ENCODE peak calls at places on chromosomes 6 and 20, in five cellular contexts. One of them, this sample, is unnamed.

GRCh38 chr6:20868397-20869185 is 334.3 kb downstream of the CDKAL1 start:
- DNase-seq in fibroblast of the aortic adventitia: no peak
- DNase-seq in tibial artery: no peak
- DNase-seq in CD4-positive, alpha-beta T cell: no peak
- DNase-seq in natural killer cell: no peak
- DNase-seq in this sample: no peak

GRCh38 chr6:138692058-138692977 is 81.3 kb upstream of the CCDC28A start:
- DNase-seq in fibroblast of the aortic adventitia: peak
- DNase-seq in tibial artery: peak
- DNase-seq in CD4-positive, alpha-beta T cell: no peak
- DNase-seq in natural killer cell: peak
- DNase-seq in this sample: peak

GRCh38 chr20:16397053-16397452 is 176.2 kb downstream of the KIF16B start:
- DNase-seq in fibroblast of the aortic adventitia: peak
- DNase-seq in tibial artery: peak
- DNase-seq in CD4-positive, alpha-beta T cell: no peak
- DNase-seq in natural killer cell: no peak
- DNase-seq in this sample: no peak

GRCh38 chr6:168232046-168232445 is 87.5 kb downstream of the DACT2 start:
- DNase-seq in fibroblast of the aortic adventitia: no peak
- DNase-seq in tibial artery: no peak
- DNase-seq in CD4-positive, alpha-beta T cell: no peak
- DNase-seq in natural killer cell: no peak
- DNase-seq in this sample: no peak

GRCh38 chr6:149211046-149211571 is 106.4 kb upstream of the TAB2 start:
- DNase-seq in fibroblast of the aortic adventitia: no peak
- DNase-seq in tibial artery: no peak
- DNase-seq in CD4-positive, alpha-beta T cell: no peak
- DNase-seq in natural killer cell: no peak
- DNase-seq in this sample: no peak

GRCh38 chr6:136134751-136135150 is 115.4 kb downstream of the MTFR2 start:
- DNase-seq in fibroblast of the aortic adventitia: no peak
- DNase-seq in tibial artery: no peak
- DNase-seq in CD4-positive, alpha-beta T cell: no peak
- DNase-seq in natural killer cell: no peak
- DNase-seq in this sample: no peak

GRCh38 chr6:151358475-151358874 is 32.9 kb downstream of the ZBTB2 start:
- DNase-seq in fibroblast of the aortic adventitia: no peak
- DNase-seq in tibial artery: no peak
- DNase-seq in CD4-positive, alpha-beta T cell: no peak
- DNase-seq in natural killer cell: no peak
- DNase-seq in this sample: no peak

GRCh38 chr20:9061434-9061833 is 7.5 kb upstream of the PLCB4 start:
- DNase-seq in fibroblast of the aortic adventitia: no peak
- DNase-seq in tibial artery: no peak
- DNase-seq in CD4-positive, alpha-beta T cell: no peak
- DNase-seq in natural killer cell: no peak
- DNase-seq in this sample: no peak

GRCh38 chr6:4460595-4461475 is 315.4 kb upstream of the CDYL start:
- DNase-seq in fibroblast of the aortic adventitia: peak
- DNase-seq in tibial artery: peak
- DNase-seq in CD4-positive, alpha-beta T cell: no peak
- DNase-seq in natural killer cell: no peak
- DNase-seq in this sample: no peak

GRCh38 chr6:21522773-21523490 is 70.6 kb upstream of the SOX4 start:
- DNase-seq in fibroblast of the aortic adventitia: no peak
- DNase-seq in tibial artery: no peak
- DNase-seq in CD4-positive, alpha-beta T cell: no peak
- DNase-seq in natural killer cell: no peak
- DNase-seq in this sample: no peak

GRCh38 chr6:715709-716450 is 22.9 kb upstream of the EXOC2 start:
- DNase-seq in fibroblast of the aortic adventitia: no peak
- DNase-seq in tibial artery: no peak
- DNase-seq in CD4-positive, alpha-beta T cell: no peak
- DNase-seq in natural killer cell: no peak
- DNase-seq in this sample: no peak

GRCh38 chr6:95176322-95176721 is 401.0 kb upstream of the MANEA start:
- DNase-seq in fibroblast of the aortic adventitia: no peak
- DNase-seq in tibial artery: no peak
- DNase-seq in CD4-positive, alpha-beta T cell: no peak
- DNase-seq in natural killer cell: no peak
- DNase-seq in this sample: no peak

GRCh38 chr6:158006331-158006730 is 24.7 kb downstream of the SYNJ2 start:
- DNase-seq in fibroblast of the aortic adventitia: no peak
- DNase-seq in tibial artery: no peak
- DNase-seq in CD4-positive, alpha-beta T cell: no peak
- DNase-seq in natural killer cell: no peak
- DNase-seq in this sample: no peak

GRCh38 chr6:107763959-107764358 is 60.2 kb downstream of the SCML4 start:
- DNase-seq in fibroblast of the aortic adventitia: peak
- DNase-seq in tibial artery: no peak
- DNase-seq in CD4-positive, alpha-beta T cell: no peak
- DNase-seq in natural killer cell: no peak
- DNase-seq in this sample: no peak

GRCh38 chr6:79946242-79946641 is 1.1 kb downstream of the ELOVL4 start:
- DNase-seq in fibroblast of the aortic adventitia: peak
- DNase-seq in tibial artery: no peak
- DNase-seq in CD4-positive, alpha-beta T cell: no peak
- DNase-seq in natural killer cell: no peak
- DNase-seq in this sample: no peak

GRCh38 chr6:169898788-169899480 is 147.5 kb downstream of the ERMARD start:
- DNase-seq in fibroblast of the aortic adventitia: no peak
- DNase-seq in tibial artery: no peak
- DNase-seq in CD4-positive, alpha-beta T cell: no peak
- DNase-seq in natural killer cell: no peak
- DNase-seq in this sample: no peak

GRCh38 chr20:47663354-47664067 is 121.8 kb downstream of the SULF2 start:
- DNase-seq in fibroblast of the aortic adventitia: peak
- DNase-seq in tibial artery: peak
- DNase-seq in CD4-positive, alpha-beta T cell: peak
- DNase-seq in natural killer cell: peak
- DNase-seq in this sample: peak

GRCh38 chr20:3915691-3916090 is 26.5 kb downstream of the PANK2 start:
- DNase-seq in fibroblast of the aortic adventitia: no peak
- DNase-seq in tibial artery: no peak
- DNase-seq in CD4-positive, alpha-beta T cell: no peak
- DNase-seq in natural killer cell: no peak
- DNase-seq in this sample: no peak

GRCh38 chr20:19460386-19460785 is 247.9 kb downstream of the SLC24A3 start:
- DNase-seq in fibroblast of the aortic adventitia: peak
- DNase-seq in tibial artery: no peak
- DNase-seq in CD4-positive, alpha-beta T cell: no peak
- DNase-seq in natural killer cell: no peak
- DNase-seq in this sample: no peak

GRCh38 chr20:58551631-58552030 is 36.4 kb upstream of the APCDD1L start:
- DNase-seq in fibroblast of the aortic adventitia: no peak
- DNase-seq in tibial artery: no peak
- DNase-seq in CD4-positive, alpha-beta T cell: no peak
- DNase-seq in natural killer cell: no peak
- DNase-seq in this sample: no peak

GRCh38 chr6:110875548-110876169 is 1.1 kb downstream of the AMD1 start:
- DNase-seq in fibroblast of the aortic adventitia: peak
- DNase-seq in tibial artery: peak
- DNase-seq in CD4-positive, alpha-beta T cell: peak
- DNase-seq in natural killer cell: no peak
- DNase-seq in this sample: peak

GRCh38 chr20:58701431-58702160 is 9.0 kb downstream of the NPEPL1 start:
- DNase-seq in fibroblast of the aortic adventitia: no peak
- DNase-seq in tibial artery: no peak
- DNase-seq in CD4-positive, alpha-beta T cell: no peak
- DNase-seq in natural killer cell: no peak
- DNase-seq in this sample: peak

GRCh38 chr6:62740596-62740995 is 454.6 kb upstream of the KHDRBS2 start:
- DNase-seq in fibroblast of the aortic adventitia: no peak
- DNase-seq in tibial artery: no peak
- DNase-seq in CD4-positive, alpha-beta T cell: no peak
- DNase-seq in natural killer cell: no peak
- DNase-seq in this sample: no peak

GRCh38 chr6:90610671-90611542 is 24.0 kb upstream of the MAP3K7 start:
- DNase-seq in fibroblast of the aortic adventitia: peak
- DNase-seq in tibial artery: peak
- DNase-seq in CD4-positive, alpha-beta T cell: no peak
- DNase-seq in natural killer cell: no peak
- DNase-seq in this sample: peak

GRCh38 chr20:48096212-48096875 is 311.1 kb upstream of the SULF2 start:
- DNase-seq in fibroblast of the aortic adventitia: no peak
- DNase-seq in tibial artery: no peak
- DNase-seq in CD4-positive, alpha-beta T cell: no peak
- DNase-seq in natural killer cell: no peak
- DNase-seq in this sample: no peak

GRCh38 chr6:10478187-10479040 is 42.7 kb upstream of the GCNT2 start:
- DNase-seq in fibroblast of the aortic adventitia: peak
- DNase-seq in tibial artery: no peak
- DNase-seq in CD4-positive, alpha-beta T cell: no peak
- DNase-seq in natural killer cell: no peak
- DNase-seq in this sample: no peak

DNA sequence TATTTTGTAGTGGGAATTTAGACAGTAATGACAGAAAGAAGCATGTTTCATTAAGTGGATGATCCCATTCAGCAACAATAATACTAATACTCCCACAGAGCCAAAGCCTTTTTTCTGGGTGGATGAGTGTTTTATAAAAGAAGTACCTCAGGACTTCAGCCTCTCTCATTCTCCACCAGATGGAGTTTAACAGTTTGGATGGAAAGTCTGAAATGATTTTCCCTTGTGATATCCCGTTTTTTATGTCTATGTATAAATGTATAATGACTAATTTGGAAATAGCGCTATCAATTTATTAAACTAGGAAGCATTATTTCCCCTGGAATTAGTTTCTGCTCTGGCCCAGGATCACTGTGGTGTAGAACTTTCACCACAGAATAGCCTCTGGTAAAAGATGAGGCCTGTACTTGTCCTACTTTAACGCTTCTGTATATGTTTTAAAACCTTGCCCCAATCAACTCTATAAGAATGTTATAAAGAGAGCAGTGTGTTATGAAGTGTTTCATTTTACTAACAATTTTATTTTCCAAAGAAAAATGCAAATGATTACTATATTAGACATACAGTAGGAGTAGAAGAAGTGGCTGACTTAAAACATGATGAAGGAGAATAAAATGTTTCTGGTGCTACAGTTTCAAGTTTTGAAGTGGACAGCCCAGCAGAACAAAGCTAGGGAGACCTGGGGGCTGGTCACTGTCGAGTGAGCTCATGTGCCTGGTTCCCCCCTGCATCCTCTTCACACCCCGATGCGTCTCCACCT is 135.6 kb downstream of the HIVEP1 start:
- DNase-seq in fibroblast of the aortic adventitia: peak
- DNase-seq in tibial artery: no peak
- DNase-seq in CD4-positive, alpha-beta T cell: no peak
- DNase-seq in natural killer cell: no peak
- DNase-seq in this sample: no peak
- TF ChIP-seq CTCF in fibroblast of the aortic adventitia: peak
- TF ChIP-seq CTCF in tibial artery: no peak
- TF ChIP-seq CTCF in CD4-positive, alpha-beta T cell: no peak
- TF ChIP-seq CTCF in natural killer cell: no peak
- TF ChIP-seq CTCF in this sample: no peak

DNA sequence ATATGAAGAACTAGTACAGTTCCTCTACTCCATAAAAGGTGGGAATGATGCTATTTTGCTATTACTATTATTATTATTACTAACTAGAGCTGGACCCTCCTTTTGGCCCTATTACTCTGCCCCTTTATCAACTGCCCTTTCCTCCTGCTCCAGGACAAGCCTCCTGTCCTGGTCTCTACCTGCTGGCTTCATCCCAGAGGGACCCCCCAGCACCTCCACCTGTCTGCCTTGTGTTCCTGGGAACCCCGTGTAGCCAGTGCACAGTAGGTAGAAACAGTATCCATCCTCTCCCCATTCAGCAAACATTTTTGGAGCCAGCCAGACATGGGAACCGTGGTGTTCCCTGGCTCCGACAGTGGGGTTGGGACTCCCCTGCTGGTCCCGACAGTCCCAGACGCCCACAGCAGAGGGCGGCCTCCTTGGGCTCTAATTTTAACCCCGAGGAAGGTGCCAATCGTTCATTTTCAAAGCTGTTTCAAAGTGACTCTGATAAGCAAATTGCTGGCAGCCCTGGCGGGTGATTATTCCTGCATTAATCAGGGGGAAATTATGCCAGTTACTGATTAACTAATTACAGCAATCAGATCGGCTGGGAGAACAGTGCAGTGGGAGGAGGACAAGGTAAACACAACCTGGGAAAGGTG is 44.2 kb upstream of the MDGA1 start:
- DNase-seq in fibroblast of the aortic adventitia: peak
- DNase-seq in tibial artery: no peak
- DNase-seq in CD4-positive, alpha-beta T cell: no peak
- DNase-seq in natural killer cell: no peak
- DNase-seq in this sample: no peak
- TF ChIP-seq CTCF in fibroblast of the aortic adventitia: peak
- TF ChIP-seq CTCF in tibial artery: no peak
- TF ChIP-seq CTCF in CD4-positive, alpha-beta T cell: no peak
- TF ChIP-seq CTCF in natural killer cell: no peak
- TF ChIP-seq CTCF in this sample: no peak

DNA sequence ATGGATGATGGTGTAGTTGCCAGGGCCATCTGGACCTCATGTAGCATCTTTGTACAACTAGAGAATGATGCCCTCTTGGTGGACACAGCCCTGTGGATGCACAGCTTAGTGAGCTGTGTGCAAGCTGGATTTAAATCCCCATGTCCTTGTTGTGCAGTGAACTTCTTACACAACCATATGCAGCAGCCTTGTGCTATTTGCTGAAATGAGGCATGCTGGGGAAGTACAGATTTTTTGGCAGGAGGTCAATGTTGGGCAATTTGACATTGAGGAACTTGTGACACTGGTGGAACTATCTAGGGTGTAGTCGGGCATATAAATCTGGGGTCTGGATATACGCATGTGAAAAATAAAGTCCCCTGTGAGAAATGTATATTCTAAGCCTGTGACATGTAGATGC is 5.8 kb upstream of the CDC5L start:
- DNase-seq in fibroblast of the aortic adventitia: no peak
- DNase-seq in tibial artery: peak
- DNase-seq in CD4-positive, alpha-beta T cell: no peak
- DNase-seq in natural killer cell: no peak
- DNase-seq in this sample: no peak
- TF ChIP-seq CTCF in fibroblast of the aortic adventitia: no peak
- TF ChIP-seq CTCF in tibial artery: no peak
- TF ChIP-seq CTCF in CD4-positive, alpha-beta T cell: no peak
- TF ChIP-seq CTCF in natural killer cell: no peak
- TF ChIP-seq CTCF in this sample: no peak

DNA sequence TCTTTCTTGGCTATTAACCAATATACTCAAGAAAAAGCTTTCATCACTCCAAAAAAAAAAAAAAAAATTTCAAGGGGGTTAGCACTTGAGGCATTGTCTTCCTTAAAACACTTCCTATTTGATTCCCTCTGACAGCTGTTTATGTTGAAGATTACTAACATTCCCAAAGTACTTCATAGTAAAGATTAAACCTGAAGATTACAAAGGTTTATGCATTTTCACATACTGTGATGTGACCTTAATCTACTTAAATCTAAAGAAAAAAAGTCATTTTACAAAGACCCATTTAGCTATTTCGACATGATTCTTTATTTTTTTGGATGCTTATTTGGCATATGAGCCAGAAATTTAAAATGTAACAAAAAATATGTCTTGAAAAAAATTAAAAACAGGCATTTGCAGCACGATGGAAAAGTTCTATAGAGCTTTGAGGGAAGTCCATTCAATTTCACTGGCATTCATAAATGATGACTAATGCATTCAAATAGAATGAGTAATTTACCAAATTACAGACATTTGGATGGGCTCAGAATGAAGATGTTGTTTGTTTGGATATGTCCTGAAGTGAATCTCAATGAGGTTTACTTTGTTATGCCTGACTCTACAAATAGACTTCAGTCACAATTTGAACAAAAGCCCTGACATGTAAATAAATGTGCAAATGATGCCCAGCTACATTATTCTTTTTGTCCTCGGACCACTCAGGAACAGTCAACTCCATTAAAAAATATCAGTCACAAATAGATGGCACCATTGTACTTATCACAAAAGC is 674.6 kb upstream of the MARCKS start:
- DNase-seq in fibroblast of the aortic adventitia: peak
- DNase-seq in tibial artery: no peak
- DNase-seq in CD4-positive, alpha-beta T cell: no peak
- DNase-seq in natural killer cell: no peak
- DNase-seq in this sample: no peak
- TF ChIP-seq CTCF in fibroblast of the aortic adventitia: no peak
- TF ChIP-seq CTCF in tibial artery: no peak
- TF ChIP-seq CTCF in CD4-positive, alpha-beta T cell: no peak
- TF ChIP-seq CTCF in natural killer cell: no peak
- TF ChIP-seq CTCF in this sample: no peak